ENCODE peak calls at places on chromosomes 2 and 18, in seven cellular contexts. A, R, P, V, J, L and D are unnamed samples. For H3K4me1, the result is how much of the 10 kb centered on the place peaks cover.

GRCh38 chr2:96891591-96892333 is 21.9 kb upstream of the SEMA4C start:
- DNase-seq in R (no peak), P (peak), V (peak), A (peak), L (no peak), J (no peak), D (no peak)

GRCh38 chr2:198657520-198658121 is 800.1 kb downstream of the SATB2 start:
- DNase-seq in J (peak), P (peak), L (no peak), V (peak), R (peak), A (peak), D (peak)

GRCh38 chr2:140975237-140975636 is 1155.6 kb downstream of the LRP1B start:
- DNase-seq in A (no peak), P (no peak), J (no peak), R (no peak), L (no peak), V (no peak), D (no peak)

GRCh38 chr2:230902180-230902899 is 22.7 kb downstream of the GPR55 start:
- DNase-seq in A (peak), J (peak), R (peak), L (no peak), P (no peak), V (peak), D (peak)

GRCh38 chr18:36481201-36481657 is 183.7 kb downstream of the FHOD3 start:
- DNase-seq in V (peak), A (no peak), J (peak), L (no peak), P (no peak), R (no peak), D (no peak)

GRCh38 chr2:5991305-5991968 is 299.3 kb downstream of the SOX11 start:
- DNase-seq in P (no peak), J (no peak), A (no peak), L (no peak), R (no peak), V (peak), D (peak)

GRCh38 chr18:59671533-59671932 is 25.7 kb downstream of the CCBE1 start:
- DNase-seq in V (peak), L (no peak), R (no peak), A (no peak), P (no peak), J (no peak), D (no peak)

GRCh38 chr2:43341959-43342757 is 115.8 kb upstream of the ZFP36L2 start:
- DNase-seq in R (no peak), P (no peak), J (no peak), A (no peak), L (no peak), V (no peak), D (no peak)

GRCh38 chr2:21253311-21254027 is 129.7 kb downstream of the TDRD15 start:
- DNase-seq in A (no peak), V (no peak), P (no peak), R (no peak), L (no peak), J (no peak), D (no peak)

GRCh38 chr2:21260316-21260715 is 136.5 kb downstream of the TDRD15 start:
- DNase-seq in J (no peak), R (no peak), L (no peak), P (no peak), A (no peak), V (no peak), D (no peak)

GRCh38 chr2:21258082-21258481 is 134.3 kb downstream of the TDRD15 start:
- DNase-seq in P (no peak), R (no peak), L (no peak), A (no peak), V (no peak), J (no peak), D (no peak)

GRCh38 chr2:21254170-21254965 is 130.6 kb downstream of the TDRD15 start:
- DNase-seq in A (no peak), V (no peak), R (no peak), P (no peak), J (no peak), L (no peak), D (no peak)

DNA sequence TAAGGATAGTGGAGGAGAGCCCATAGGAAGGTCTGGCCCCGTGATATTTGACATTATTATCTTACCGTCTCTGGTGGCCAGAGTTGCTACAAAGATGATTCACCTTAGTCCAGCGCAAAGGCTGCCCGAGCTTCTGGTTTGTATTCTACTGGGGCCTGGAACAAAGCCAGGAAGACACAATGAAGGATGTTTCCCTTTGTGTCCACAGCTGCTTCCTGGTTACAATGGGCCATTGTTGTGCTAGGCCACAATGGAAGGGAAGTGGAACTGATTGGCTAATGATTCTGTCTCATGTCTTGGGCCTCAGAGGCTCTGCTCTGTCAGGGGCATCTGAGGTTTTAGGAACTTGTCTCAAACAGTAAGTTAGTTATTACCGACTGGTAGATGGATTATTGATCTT is 132.2 kb downstream of the TDRD15 start:
- DNase-seq in J (no peak), P (no peak), L (no peak), R (peak), V (peak), A (peak), D (no peak)
- H3K4me2 ChIP-seq in J (no peak), P (no peak), L (no peak), R (no peak), V (no peak), A (no peak), D (no peak)

GRCh38 chr18:5630766-5631413 is 87.1 kb upstream of the EPB41L3 start:
- DNase-seq in L (no peak), R (no peak), J (no peak), V (no peak), A (no peak), P (peak), D (peak)

GRCh38 chr18:5627756-5628511 is 84.1 kb upstream of the EPB41L3 start:
- DNase-seq in R (no peak), V (no peak), J (peak), P (peak), L (no peak), A (no peak), D (no peak)

GRCh38 chr18:5632041-5632440 is 88.2 kb upstream of the EPB41L3 start:
- DNase-seq in J (no peak), A (no peak), R (no peak), V (no peak), L (no peak), P (no peak), D (no peak)

GRCh38 chr18:5628512-5629255 is 84.9 kb upstream of the EPB41L3 start:
- DNase-seq in V (peak), P (peak), J (peak), L (no peak), R (peak), A (no peak), D (peak)

DNA sequence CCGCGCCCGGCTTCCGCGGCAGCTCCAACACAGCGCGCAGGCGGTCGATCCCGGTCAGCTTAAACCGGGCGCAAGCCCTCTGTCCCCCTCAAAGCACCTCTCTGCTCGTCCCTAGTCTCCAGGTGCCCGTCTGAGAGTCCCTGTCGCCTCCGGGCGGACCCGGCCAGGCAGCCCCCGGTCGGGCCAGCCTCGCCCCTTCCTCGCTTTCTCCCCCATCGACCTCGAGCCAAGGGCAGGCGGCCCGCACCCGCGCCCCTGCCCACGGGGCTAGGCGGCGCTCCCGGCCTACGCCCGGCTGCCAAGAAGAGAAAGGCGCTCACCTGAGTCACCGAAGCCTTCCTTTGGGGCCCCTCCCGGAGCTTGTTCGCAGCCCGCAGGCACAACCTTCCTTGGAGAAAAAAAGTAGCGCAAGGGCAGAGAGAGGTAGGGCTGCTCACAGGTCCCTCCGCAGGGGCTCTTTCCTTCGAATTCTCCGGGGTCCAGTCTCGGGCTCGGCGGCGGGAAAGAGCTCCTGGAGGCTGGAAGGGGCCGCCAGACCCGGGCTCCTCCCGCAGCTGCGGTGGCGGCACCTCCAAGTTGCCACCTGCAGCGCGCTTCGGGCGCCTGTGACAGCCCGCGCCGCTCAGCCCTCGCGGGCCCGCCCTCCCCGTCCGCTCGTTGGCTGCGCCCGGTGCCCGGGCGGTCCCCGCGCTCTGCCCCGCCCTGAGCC is 86.4 kb upstream of the EPB41L3 start:
- DNase-seq in P (no peak), R (peak), J (peak), V (peak), A (peak), L (no peak), D (no peak)
- H3K27ac ChIP-seq in P (no peak), R (no peak), J (no peak), V (no peak), A (no peak), L (no peak), D (no peak)

GRCh38 chr18:71998547-71998946 is 545.6 kb downstream of the CBLN2 start:
- DNase-seq in V (no peak), R (peak), A (no peak), P (no peak), J (no peak), L (no peak), D (no peak)

GRCh38 chr18:71994273-71994672 is 549.9 kb downstream of the CBLN2 start:
- DNase-seq in A (no peak), R (no peak), L (no peak), V (peak), P (no peak), J (no peak), D (no peak)

DNA sequence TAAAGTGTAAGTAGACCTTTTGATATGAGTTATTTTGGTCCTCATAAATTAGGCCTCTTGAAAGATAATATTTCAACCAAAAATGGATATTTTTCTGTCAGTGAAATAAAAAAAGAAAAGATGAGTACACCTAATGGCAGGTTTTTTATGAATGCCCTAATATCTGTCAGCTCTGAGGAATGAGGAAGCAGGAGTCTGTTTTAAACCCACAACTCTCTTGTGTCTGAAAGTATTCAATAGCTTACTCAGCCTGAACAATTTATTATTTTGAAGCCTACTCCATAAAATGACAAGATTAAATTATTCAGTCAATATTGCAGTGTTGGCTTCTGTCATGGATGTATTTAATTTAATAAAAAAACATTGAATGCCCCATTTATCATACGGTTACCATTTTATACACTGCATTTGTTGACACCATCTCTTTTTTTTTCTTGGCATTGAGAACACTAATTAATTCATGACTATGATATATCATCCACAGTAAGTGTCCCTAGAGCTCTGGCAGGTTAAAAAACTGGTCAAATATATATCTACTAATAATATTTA is 548.2 kb downstream of the CBLN2 start:
- DNase-seq in L (no peak), J (no peak), A (no peak), R (no peak), P (peak), V (no peak), D (no peak)
- H3K4me1 ChIP-seq in L (under half), J (under half), A (under half), R (under half), P (under half), V (under half), D (under half)

DNA sequence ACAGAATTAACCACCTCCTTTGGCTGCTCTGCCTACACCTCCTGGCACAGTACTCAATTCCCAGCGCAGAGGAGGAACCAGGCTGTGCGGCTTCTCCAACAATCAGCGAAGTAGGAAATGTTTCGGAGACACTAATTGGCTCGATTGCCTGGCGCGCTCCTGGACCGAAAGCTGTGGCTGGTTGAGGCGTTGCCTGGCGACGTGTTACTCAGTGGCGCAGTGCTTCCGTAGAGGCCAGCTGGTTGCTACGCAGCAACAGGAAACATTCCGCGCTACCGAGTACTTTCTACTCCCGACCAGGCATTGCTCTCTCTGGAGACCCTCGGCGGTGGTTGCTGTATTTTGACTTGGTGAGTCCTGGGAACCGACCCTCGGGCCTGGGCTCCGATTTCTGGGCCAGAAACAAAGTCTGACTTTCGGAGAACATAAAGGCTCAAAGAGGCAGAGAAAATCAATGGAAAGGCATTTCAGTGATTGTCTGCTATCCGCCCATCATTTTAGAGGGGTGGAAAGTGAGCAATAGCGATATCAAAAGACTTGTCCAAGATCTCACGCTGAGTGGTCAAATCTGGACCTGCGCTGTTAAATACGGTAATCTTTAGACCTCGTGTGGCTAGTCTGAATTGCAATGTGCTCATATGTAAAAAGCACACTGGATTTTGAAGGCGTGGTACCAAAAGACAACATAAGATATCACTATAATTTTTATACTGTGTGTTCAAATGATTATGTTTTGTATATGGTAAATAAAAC is at the start of gene DNAH6:
- DNase-seq in R (peak), A (peak), J (peak), L (no peak), V (peak), P (peak), D (peak)
- H3K4me2 ChIP-seq in R (peak), A (peak), J (peak), L (no peak), V (peak), P (peak), D (peak)

GRCh38 chr2:218295029-218295428 is 2.7 kb upstream of the TMBIM1 start:
- DNase-seq in P (no peak), J (no peak), R (no peak), A (no peak), L (peak), V (no peak), D (no peak)

GRCh38 chr2:218296200-218296599 is 3.9 kb upstream of the TMBIM1 start:
- DNase-seq in L (no peak), R (no peak), V (no peak), P (no peak), J (no peak), A (no peak), D (no peak)

GRCh38 chr2:218301176-218301819 is 9.0 kb upstream of the TMBIM1 start:
- DNase-seq in A (peak), V (peak), L (peak), R (peak), J (peak), P (peak), D (peak)

GRCh38 chr2:218294430-218294999 is 2.2 kb upstream of the TMBIM1 start:
- DNase-seq in V (no peak), R (no peak), J (no peak), A (no peak), P (no peak), L (peak), D (no peak)

GRCh38 chr2:218298314-218298875 is 6.1 kb upstream of the TMBIM1 start:
- DNase-seq in R (no peak), V (no peak), P (peak), A (no peak), J (no peak), L (no peak), D (no peak)
- H3K27ac ChIP-seq in R (no peak), V (no peak), P (no peak), A (no peak), J (no peak), L (peak), D (peak)